ENCODE peak calls at places on chromosomes 13 and 19, in seven cellular contexts. U is iris pigment epithelial cell; V is upper lobe of right lung; B is T-helper 1 cell; E is activated naive CD8-positive, alpha-beta T cell treated with anti-CD3 and anti-CD28 coated beads for 36 hours; J is IMR-90; G is endothelial cell. C is an unnamed sample.

GRCh38 chr13:26459276-26460131 is 98.0 kb upstream of the WASF3 start:
- DNase-seq in G (no peak), U (no peak), E (no peak), V (no peak), J (no peak), B (no peak), C (no peak)

GRCh38 chr19:50419580-50420035 is 870 bp downstream of the SPIB start:
- DNase-seq in V (no peak), B (no peak), J (no peak), E (no peak), U (no peak), G (no peak), C (no peak)

GRCh38 chr13:94878721-94879120 is 166.4 kb upstream of the SOX21 start:
- DNase-seq in G (no peak), J (no peak), B (no peak), V (no peak), E (no peak), U (no peak), C (no peak)

GRCh38 chr13:88086577-88086976 is 415.4 kb downstream of the SLITRK5 start:
- DNase-seq in G (no peak), U (peak), V (no peak), J (peak), B (no peak), E (no peak), C (no peak)

GRCh38 chr19:15894359-15894758 is 3.5 kb downstream of the CYP4F2 start:
- DNase-seq in G (no peak), U (no peak), B (no peak), J (no peak), E (no peak), V (no peak), C (no peak)

GRCh38 chr19:57947088-57947418 is 453 bp downstream of the ZNF256 start:
- DNase-seq in V (no peak), B (no peak), E (no peak), U (peak), G (no peak), J (no peak), C (no peak)

GRCh38 chr13:105202384-105202783 is 1333.1 kb downstream of the EFNB2 start:
- DNase-seq in G (no peak), B (no peak), J (peak), E (no peak), V (no peak), U (peak), C (no peak)

GRCh38 chr13:40187836-40188591 is 478.4 kb downstream of the FOXO1 start:
- DNase-seq in E (peak), G (no peak), V (no peak), U (no peak), B (peak), J (no peak), C (peak)

GRCh38 chr19:10501971-10502523 is 1.1 kb downstream of the KEAP1 start:
- DNase-seq in E (peak), G (peak), U (peak), V (peak), B (peak), J (peak), C (peak)

GRCh38 chr13:59447846-59448620 is 715.7 kb downstream of the DIAPH3 start:
- DNase-seq in B (no peak), V (no peak), U (peak), E (no peak), G (no peak), J (peak), C (no peak)

GRCh38 chr13:110799246-110800236 is 86.0 kb downstream of the ING1 start:
- DNase-seq in J (peak), G (no peak), U (peak), V (no peak), B (no peak), E (no peak), C (no peak)

GRCh38 chr13:30119476-30119875 is 187.9 kb downstream of the KATNAL1 start:
- DNase-seq in B (no peak), U (peak), J (peak), V (no peak), E (no peak), G (no peak), C (peak)

GRCh38 chr19:12994701-12995595 is at the start of gene NFIX:
- DNase-seq in U (peak), E (peak), B (peak), G (peak), V (peak), J (peak), C (peak)

GRCh38 chr13:112783135-112783945 is 93.5 kb downstream of the ATP11A start:
- DNase-seq in E (no peak), B (no peak), J (peak), V (peak), G (no peak), U (peak), C (no peak)

GRCh38 chr19:33143897-33144405 is 12.0 kb downstream of the WDR88 start:
- DNase-seq in B (peak), U (peak), V (peak), G (peak), J (peak), E (peak), C (peak)

GRCh38 chr13:35964764-35965163 is 166.4 kb downstream of the DCLK1 start:
- DNase-seq in G (no peak), U (peak), V (no peak), B (no peak), J (peak), E (no peak), C (no peak)

GRCh38 chr13:94478913-94479312 is 569 bp downstream of the DCT start:
- DNase-seq in U (no peak), E (no peak), V (no peak), G (no peak), J (no peak), B (no peak), C (no peak)

GRCh38 chr19:35641515-35642151 is at the start of gene ETV2:
- DNase-seq in G (peak), V (no peak), B (peak), U (peak), J (peak), E (peak), C (peak)

GRCh38 chr13:23919006-23919405 is 21.7 kb upstream of the C1QTNF9B start:
- DNase-seq in E (no peak), J (no peak), V (no peak), B (no peak), U (no peak), G (no peak), C (no peak)

GRCh38 chr13:113058129-113058987 is 47.2 kb upstream of the F7 start:
- DNase-seq in G (no peak), U (no peak), B (no peak), J (no peak), V (peak), E (no peak), C (no peak)

GRCh38 chr13:44243198-44243852 is 130.3 kb upstream of the SERP2 start:
- DNase-seq in B (no peak), U (peak), G (peak), E (peak), V (no peak), J (peak), C (peak)

C was measured in activated CD8-positive, alpha-beta T cell treated with anti-CD3 and anti-CD28 coated beads for 36 hours.